ENCODE peak calls at places on chromosome 19, in five cellular contexts. Y is glutamatergic neuron, N is heart right ventricle, A is HFFc6, Q is lung. H is an unnamed sample.

GRCh38 chr19:33299061-33299665 is 3.2 kb downstream of the CEBPA start:
- DNase-seq in A (no peak), Q (no peak), N (no peak), Y (no peak), H (no peak)

GRCh38 chr19:41399525-41399924 is 1.9 kb downstream of the BCKDHA start:
- DNase-seq in A (no peak), Y (no peak), N (no peak), Q (no peak), H (no peak)

GRCh38 chr19:5958851-5959122 is 19.2 kb downstream of the RANBP3 start:
- DNase-seq in A (no peak), N (no peak), Y (no peak), Q (no peak), H (no peak)

GRCh38 chr19:56837004-56837403 is 3.5 kb downstream of the PEG3 start:
- DNase-seq in A (no peak), Q (no peak), N (no peak), Y (no peak), H (no peak)

GRCh38 chr19:17468302-17469091 is 1.8 kb upstream of the SLC27A1 start:
- DNase-seq in Y (no peak), Q (peak; percentile 73), N (peak; percentile 83), A (no peak), H (no peak)

GRCh38 chr19:14409157-14410053 is 9.7 kb downstream of the DDX39A start:
- DNase-seq in N (no peak), Y (no peak), A (no peak), Q (no peak), H (no peak)

GRCh38 chr19:17680235-17680722 is 7.9 kb downstream of the UNC13A start:
- DNase-seq in Q (peak; percentile 42), Y (peak; percentile 70), N (peak; percentile 79), A (peak; percentile 86), H (peak; percentile 91)

GRCh38 chr19:5205388-5205787 is 135.2 kb downstream of the PTPRS start:
- DNase-seq in Q (no peak), A (no peak), Y (no peak), N (no peak), H (no peak)

GRCh38 chr19:45025264-45025663 is 13.6 kb upstream of the CLASRP start:
- DNase-seq in Y (no peak), Q (no peak), A (no peak), N (no peak), H (no peak)

GRCh38 chr19:15199652-15200574 is 882 bp downstream of the NOTCH3 start:
- DNase-seq in N (no peak), Q (no peak), Y (peak; percentile 78), A (no peak), H (no peak)

GRCh38 chr19:47529018-47529742 is 14.3 kb upstream of the NAPA start:
- DNase-seq in Y (no peak), Q (no peak), A (no peak), N (no peak), H (no peak)

GRCh38 chr19:10271543-10272086 is 695 bp downstream of the ICAM1 start:
- DNase-seq in Q (peak; percentile 54), Y (no peak), A (no peak), N (no peak), H (no peak)

GRCh38 chr19:3282564-3282963 is 58.1 kb downstream of the CELF5 start:
- DNase-seq in A (no peak), N (no peak), Q (no peak), Y (no peak), H (no peak)

GRCh38 chr19:42634409-42635232 is 39.9 kb upstream of the CEACAM8 start:
- DNase-seq in N (no peak), A (peak; percentile 33), Q (no peak), Y (peak; percentile 51), H (no peak)

GRCh38 chr19:6056801-6057650 is 53.3 kb downstream of the RFX2 start:
- DNase-seq in Y (no peak), N (peak; percentile 60), Q (peak; percentile 83), A (peak; percentile 95), H (peak; percentile 84)

GRCh38 chr19:33446156-33446917 is 72.8 kb downstream of the CEBPG start:
- DNase-seq in N (no peak), Y (peak; percentile 5), A (no peak), Q (no peak), H (no peak)

GRCh38 chr19:40090256-40091204 is at the start of gene ZNF780A:
- DNase-seq in Q (peak; percentile 83), Y (peak; percentile 86), N (peak; percentile 82), A (peak; percentile 47), H (peak; percentile 87)

GRCh38 chr19:12952488-12953455 is 4.3 kb downstream of the GADD45GIP1 start:
- DNase-seq in Q (no peak), A (peak; percentile 81), Y (no peak), N (no peak), H (no peak)

GRCh38 chr19:55640043-55640576 is 692 bp upstream of the ZNF580 start:
- DNase-seq in N (peak; percentile 71), Q (peak; percentile 64), Y (peak; percentile 56), A (peak; percentile 19), H (no peak)

GRCh38 chr19:17073869-17074627 is 1.2 kb downstream of the HAUS8 start:
- DNase-seq in N (no peak), A (no peak), Y (no peak), Q (no peak), H (no peak)

GRCh38 chr19:29850482-29850881 is 38.7 kb downstream of the CCNE1 start:
- DNase-seq in A (no peak), N (no peak), Q (no peak), Y (no peak), H (no peak)

GRCh38 chr19:40366697-40367561 is 18.4 kb downstream of the PLD3 start:
- DNase-seq in A (no peak), Q (peak; percentile 43), N (no peak), Y (peak; percentile 83), H (no peak)

GRCh38 chr19:10979950-10980349 is 19.1 kb downstream of the SMARCA4 start:
- DNase-seq in N (no peak), Y (no peak), Q (no peak), A (no peak), H (no peak)

GRCh38 chr19:28126499-28126898 is 1086.5 kb downstream of the UQCRFS1 start:
- DNase-seq in Q (no peak), Y (no peak), A (no peak), N (no peak), H (no peak)

GRCh38 chr19:13044160-13044853 is 49.0 kb downstream of the NFIX start:
- DNase-seq in Q (no peak), Y (no peak), A (no peak), N (peak; percentile 7), H (no peak)

GRCh38 chr19:17580470-17581000 is 25.1 kb downstream of the COLGALT1 start:
- DNase-seq in Y (no peak), Q (no peak), N (no peak), A (no peak), H (no peak)

GRCh38 chr19:39915101-39915847 is 19.2 kb downstream of the FCGBP start:
- DNase-seq in Y (no peak), Q (peak; percentile 26), A (no peak), N (no peak), H (peak; percentile 84)

GRCh38 chr19:14363203-14364097 is 17.8 kb upstream of the ADGRE5 start:
- DNase-seq in A (peak; percentile 30), Y (peak; percentile 88), N (peak; percentile 87), Q (peak; percentile 72), H (no peak)

GRCh38 chr19:12784871-12785430 is 6.3 kb upstream of the JUNB start:
- DNase-seq in Q (no peak), Y (no peak), N (no peak), A (no peak), H (no peak)

GRCh38 chr19:41377977-41378707 is 1.8 kb downstream of the TMEM91 start:
- DNase-seq in N (no peak), A (no peak), Q (no peak), Y (peak; percentile 77), H (no peak)

GRCh38 chr19:13095393-13095784 is 7.3 kb downstream of the LYL1 start:
- DNase-seq in Q (no peak), A (no peak), Y (peak; percentile 59), N (no peak), H (no peak)

GRCh38 chr19:53511933-53512374 is 26.0 kb upstream of the ZNF331 start:
- DNase-seq in Y (peak; percentile 74), Q (peak; percentile 54), A (peak; percentile 53), N (peak; percentile 45), H (no peak)

GRCh38 chr19:14944456-14944855 is 3.2 kb downstream of the OR7C2 start:
- DNase-seq in A (no peak), N (no peak), Q (peak; percentile 22), Y (no peak), H (peak; percentile 30)